ENCODE peak calls at places on chromosomes 4 and X, in four cellular contexts. One of them, this sample, is unnamed.

GRCh38 chr4:101604976-101605375 is 185.6 kb upstream of the BANK1 start:
- DNase-seq in tibial nerve: no peak
- DNase-seq in NCI-H524: peak; percentile 69
- DNase-seq in iris pigment epithelial cell: peak; percentile 35
- DNase-seq in this sample: peak; percentile 0

GRCh38 chr4:84870398-84871163 is 95.9 kb downstream of the WDFY3 start:
- DNase-seq in tibial nerve: no peak
- DNase-seq in NCI-H524: no peak
- DNase-seq in iris pigment epithelial cell: peak; percentile 89
- DNase-seq in this sample: no peak

GRCh38 chrX:13059676-13060499 is 15.5 kb upstream of the FAM9C start:
- DNase-seq in tibial nerve: no peak
- DNase-seq in NCI-H524: no peak
- DNase-seq in iris pigment epithelial cell: peak; percentile 77
- DNase-seq in this sample: no peak

GRCh38 chr4:74555231-74555630 is 110.3 kb downstream of the AREG start:
- DNase-seq in tibial nerve: no peak
- DNase-seq in NCI-H524: no peak
- DNase-seq in iris pigment epithelial cell: peak; percentile 30
- DNase-seq in this sample: no peak

GRCh38 chrX:25013593-25014365 is 2.0 kb downstream of the ARX start:
- DNase-seq in tibial nerve: no peak
- DNase-seq in NCI-H524: peak; percentile 34
- DNase-seq in iris pigment epithelial cell: no peak
- DNase-seq in this sample: peak; percentile 14

GRCh38 chrX:123961268-123962005 is at the start of gene STAG2:
- DNase-seq in tibial nerve: peak; percentile 55
- DNase-seq in NCI-H524: peak; percentile 91
- DNase-seq in iris pigment epithelial cell: peak; percentile 81
- DNase-seq in this sample: peak; percentile 67

GRCh38 chr4:13963601-13964000 is 336.1 kb upstream of the BOD1L1 start:
- DNase-seq in tibial nerve: no peak
- DNase-seq in NCI-H524: no peak
- DNase-seq in iris pigment epithelial cell: peak; percentile 71
- DNase-seq in this sample: no peak

GRCh38 chrX:29299689-29300088 is 712.4 kb downstream of the IL1RAPL1 start:
- DNase-seq in tibial nerve: no peak
- DNase-seq in NCI-H524: peak; percentile 23
- DNase-seq in iris pigment epithelial cell: peak; percentile 9
- DNase-seq in this sample: no peak

GRCh38 chr4:85715996-85716737 is 241.2 kb downstream of the ARHGAP24 start:
- DNase-seq in tibial nerve: no peak
- DNase-seq in NCI-H524: no peak
- DNase-seq in iris pigment epithelial cell: peak; percentile 37
- DNase-seq in this sample: no peak

GRCh38 chr4:182142146-182143085 is 100.8 kb upstream of the TENM3 start:
- DNase-seq in tibial nerve: no peak
- DNase-seq in NCI-H524: no peak
- DNase-seq in iris pigment epithelial cell: peak; percentile 46
- DNase-seq in this sample: no peak

GRCh38 chr4:42568610-42569207 is 88.2 kb downstream of the ATP8A1 start:
- DNase-seq in tibial nerve: no peak
- DNase-seq in NCI-H524: peak; percentile 81
- DNase-seq in iris pigment epithelial cell: peak; percentile 66
- DNase-seq in this sample: peak; percentile 1

GRCh38 chr4:76772498-76773106 is 125.3 kb downstream of the SOWAHB start:
- DNase-seq in tibial nerve: no peak
- DNase-seq in NCI-H524: no peak
- DNase-seq in iris pigment epithelial cell: peak; percentile 80
- DNase-seq in this sample: no peak

GRCh38 chr4:185716008-185716976 is 95.7 kb downstream of the SORBS2 start:
- DNase-seq in tibial nerve: no peak
- DNase-seq in NCI-H524: peak; percentile 71
- DNase-seq in iris pigment epithelial cell: no peak
- DNase-seq in this sample: peak; percentile 82

GRCh38 chr4:156328882-156329281 is 375.2 kb upstream of the CTSO start:
- DNase-seq in tibial nerve: no peak
- DNase-seq in NCI-H524: no peak
- DNase-seq in iris pigment epithelial cell: no peak
- DNase-seq in this sample: no peak

GRCh38 chrX:41671082-41671481 is 17.7 kb upstream of the GPR34 start:
- DNase-seq in tibial nerve: no peak
- DNase-seq in NCI-H524: no peak
- DNase-seq in iris pigment epithelial cell: no peak
- DNase-seq in this sample: no peak

GRCh38 chr4:6055436-6055835 is 37.2 kb upstream of the C4orf50 start:
- DNase-seq in tibial nerve: no peak
- DNase-seq in NCI-H524: no peak
- DNase-seq in iris pigment epithelial cell: no peak
- DNase-seq in this sample: no peak

GRCh38 chrX:72487661-72488060 is 85.0 kb downstream of the HDAC8 start:
- DNase-seq in tibial nerve: no peak
- DNase-seq in NCI-H524: no peak
- DNase-seq in iris pigment epithelial cell: no peak
- DNase-seq in this sample: no peak

GRCh38 chr4:16140520-16141249 is 56.9 kb upstream of the PROM1 start:
- DNase-seq in tibial nerve: no peak
- DNase-seq in NCI-H524: no peak
- DNase-seq in iris pigment epithelial cell: peak; percentile 94
- DNase-seq in this sample: no peak

GRCh38 chr4:106370214-106370613 is 1.6 kb upstream of the GIMD1 start:
- DNase-seq in tibial nerve: no peak
- DNase-seq in NCI-H524: no peak
- DNase-seq in iris pigment epithelial cell: no peak
- DNase-seq in this sample: no peak

GRCh38 chr4:34202154-34202553 is 2042.2 kb downstream of the ARAP2 start:
- DNase-seq in tibial nerve: no peak
- DNase-seq in NCI-H524: no peak
- DNase-seq in iris pigment epithelial cell: no peak
- DNase-seq in this sample: no peak